ENCODE peak calls at places on chromosome 15, in nine cellular contexts. One of them, this sample, is unnamed.

GRCh38 chr15:49962044-49962602 is 156.9 kb downstream of the ATP8B4 start:
- DNase-seq in MM.1S: no peak
- DNase-seq in A549: no peak
- DNase-seq in cardiac muscle cell: peak
- DNase-seq in nephron progenitor cell: no peak
- DNase-seq in omental fat pad: no peak
- DNase-seq in stomach: no peak
- DNase-seq in fibroblast of villous mesenchyme: peak
- DNase-seq in B cell: no peak
- DNase-seq in this sample: no peak

GRCh38 chr15:75723171-75723846 is 10.7 kb upstream of the CSPG4 start:
- DNase-seq in MM.1S: no peak
- DNase-seq in A549: no peak
- DNase-seq in cardiac muscle cell: no peak
- DNase-seq in nephron progenitor cell: no peak
- DNase-seq in omental fat pad: no peak
- DNase-seq in stomach: no peak
- DNase-seq in fibroblast of villous mesenchyme: no peak
- DNase-seq in B cell: no peak
- DNase-seq in this sample: no peak

GRCh38 chr15:58443291-58443690 is 11.5 kb downstream of the LIPC start:
- DNase-seq in MM.1S: no peak
- DNase-seq in A549: no peak
- DNase-seq in cardiac muscle cell: no peak
- DNase-seq in nephron progenitor cell: no peak
- DNase-seq in omental fat pad: no peak
- DNase-seq in stomach: no peak
- DNase-seq in fibroblast of villous mesenchyme: no peak
- DNase-seq in B cell: no peak
- DNase-seq in this sample: no peak

GRCh38 chr15:94042163-94042954 is 189.0 kb upstream of the MCTP2 start:
- DNase-seq in MM.1S: no peak
- DNase-seq in A549: no peak
- DNase-seq in cardiac muscle cell: peak
- DNase-seq in nephron progenitor cell: no peak
- DNase-seq in omental fat pad: no peak
- DNase-seq in stomach: no peak
- DNase-seq in fibroblast of villous mesenchyme: peak
- DNase-seq in B cell: no peak
- DNase-seq in this sample: no peak

GRCh38 chr15:40344217-40344616 is 3.5 kb upstream of the CCDC9B start:
- DNase-seq in MM.1S: no peak
- DNase-seq in A549: no peak
- DNase-seq in cardiac muscle cell: peak
- DNase-seq in nephron progenitor cell: no peak
- DNase-seq in omental fat pad: no peak
- DNase-seq in stomach: no peak
- DNase-seq in fibroblast of villous mesenchyme: no peak
- DNase-seq in B cell: no peak
- DNase-seq in this sample: no peak

GRCh38 chr15:50652671-50653070 is 33.9 kb downstream of the TRPM7 start:
- DNase-seq in MM.1S: no peak
- DNase-seq in A549: no peak
- DNase-seq in cardiac muscle cell: no peak
- DNase-seq in nephron progenitor cell: no peak
- DNase-seq in omental fat pad: no peak
- DNase-seq in stomach: no peak
- DNase-seq in fibroblast of villous mesenchyme: no peak
- DNase-seq in B cell: no peak
- DNase-seq in this sample: no peak

GRCh38 chr15:48334260-48334659 is 3.0 kb downstream of the DUT start:
- DNase-seq in MM.1S: no peak
- DNase-seq in A549: no peak
- DNase-seq in cardiac muscle cell: no peak
- DNase-seq in nephron progenitor cell: no peak
- DNase-seq in omental fat pad: no peak
- DNase-seq in stomach: no peak
- DNase-seq in fibroblast of villous mesenchyme: no peak
- DNase-seq in B cell: no peak
- DNase-seq in this sample: no peak

GRCh38 chr15:25691544-25692430 is 171.3 kb downstream of the ATP10A start:
- DNase-seq in MM.1S: no peak
- DNase-seq in A549: no peak
- DNase-seq in cardiac muscle cell: peak
- DNase-seq in nephron progenitor cell: no peak
- DNase-seq in omental fat pad: no peak
- DNase-seq in stomach: no peak
- DNase-seq in fibroblast of villous mesenchyme: no peak
- DNase-seq in B cell: no peak
- DNase-seq in this sample: no peak

GRCh38 chr15:69358850-69359249 is 55.3 kb upstream of the KIF23 start:
- DNase-seq in MM.1S: no peak
- DNase-seq in A549: no peak
- DNase-seq in cardiac muscle cell: no peak
- DNase-seq in nephron progenitor cell: no peak
- DNase-seq in omental fat pad: no peak
- DNase-seq in stomach: no peak
- DNase-seq in fibroblast of villous mesenchyme: no peak
- DNase-seq in B cell: no peak
- DNase-seq in this sample: no peak

GRCh38 chr15:71573599-71573998 is 236.8 kb upstream of the NR2E3 start:
- DNase-seq in MM.1S: no peak
- DNase-seq in A549: no peak
- DNase-seq in cardiac muscle cell: no peak
- DNase-seq in nephron progenitor cell: no peak
- DNase-seq in omental fat pad: no peak
- DNase-seq in stomach: no peak
- DNase-seq in fibroblast of villous mesenchyme: no peak
- DNase-seq in B cell: no peak
- DNase-seq in this sample: no peak

GRCh38 chr15:71572452-71573053 is 237.8 kb upstream of the NR2E3 start:
- DNase-seq in MM.1S: no peak
- DNase-seq in A549: peak
- DNase-seq in cardiac muscle cell: no peak
- DNase-seq in nephron progenitor cell: no peak
- DNase-seq in omental fat pad: no peak
- DNase-seq in stomach: peak
- DNase-seq in fibroblast of villous mesenchyme: no peak
- DNase-seq in B cell: no peak
- DNase-seq in this sample: no peak

GRCh38 chr15:71571641-71572040 is 238.7 kb upstream of the NR2E3 start:
- DNase-seq in MM.1S: no peak
- DNase-seq in A549: no peak
- DNase-seq in cardiac muscle cell: no peak
- DNase-seq in nephron progenitor cell: no peak
- DNase-seq in omental fat pad: no peak
- DNase-seq in stomach: no peak
- DNase-seq in fibroblast of villous mesenchyme: no peak
- DNase-seq in B cell: no peak
- DNase-seq in this sample: no peak

GRCh38 chr15:71577071-71577470 is 233.3 kb upstream of the NR2E3 start:
- DNase-seq in MM.1S: no peak
- DNase-seq in A549: no peak
- DNase-seq in cardiac muscle cell: no peak
- DNase-seq in nephron progenitor cell: no peak
- DNase-seq in omental fat pad: no peak
- DNase-seq in stomach: no peak
- DNase-seq in fibroblast of villous mesenchyme: no peak
- DNase-seq in B cell: no peak
- DNase-seq in this sample: no peak

DNA sequence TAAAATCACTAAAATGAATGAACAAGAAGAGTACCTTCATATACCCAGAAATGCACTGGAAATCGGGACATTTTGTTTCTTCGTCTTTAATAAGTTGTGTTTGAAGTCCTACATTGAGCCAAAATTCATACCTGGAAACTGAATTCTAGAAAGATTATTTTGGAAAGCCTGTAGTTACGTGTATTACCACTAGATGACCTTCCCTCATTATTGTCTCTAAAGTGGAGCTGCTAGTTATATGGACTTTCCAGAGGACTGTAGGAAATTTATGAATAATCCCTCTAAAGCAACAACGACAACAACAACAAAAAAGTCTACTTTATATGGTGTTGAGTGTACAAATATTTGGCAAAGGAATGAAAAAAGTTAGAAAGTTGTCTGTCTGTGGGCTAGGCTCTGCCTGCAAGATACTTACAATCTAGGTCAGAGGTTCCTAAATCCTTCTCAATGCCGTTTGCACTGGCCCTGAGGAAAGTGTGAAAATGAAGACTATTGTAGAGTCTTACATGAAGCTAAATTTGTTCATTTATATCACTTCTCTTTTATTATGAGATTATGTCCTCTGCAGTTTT is 234.8 kb upstream of the NR2E3 start:
- DNase-seq in MM.1S: peak
- DNase-seq in A549: peak
- DNase-seq in cardiac muscle cell: peak
- DNase-seq in nephron progenitor cell: no peak
- DNase-seq in omental fat pad: no peak
- DNase-seq in stomach: no peak
- DNase-seq in fibroblast of villous mesenchyme: no peak
- DNase-seq in B cell: no peak
- DNase-seq in this sample: no peak
- TF ChIP-seq CTCF in MM.1S: peak
- TF ChIP-seq CTCF in A549: peak
- TF ChIP-seq CTCF in cardiac muscle cell: peak
- TF ChIP-seq CTCF in nephron progenitor cell: peak
- TF ChIP-seq CTCF in omental fat pad: no peak
- TF ChIP-seq CTCF in stomach: peak
- TF ChIP-seq CTCF in fibroblast of villous mesenchyme: peak
- TF ChIP-seq CTCF in B cell: no peak
- TF ChIP-seq CTCF in this sample: no peak

GRCh38 chr15:68278345-68279217 is 1.0 kb downstream of the FEM1B start:
- DNase-seq in MM.1S: peak
- DNase-seq in A549: peak
- DNase-seq in cardiac muscle cell: peak
- DNase-seq in nephron progenitor cell: no peak
- DNase-seq in omental fat pad: no peak
- DNase-seq in stomach: no peak
- DNase-seq in fibroblast of villous mesenchyme: peak
- DNase-seq in B cell: no peak
- DNase-seq in this sample: no peak

GRCh38 chr15:68276668-68277067 is 877 bp upstream of the FEM1B start:
- DNase-seq in MM.1S: no peak
- DNase-seq in A549: no peak
- DNase-seq in cardiac muscle cell: no peak
- DNase-seq in nephron progenitor cell: no peak
- DNase-seq in omental fat pad: no peak
- DNase-seq in stomach: no peak
- DNase-seq in fibroblast of villous mesenchyme: no peak
- DNase-seq in B cell: no peak
- DNase-seq in this sample: no peak

GRCh38 chr15:68277131-68277604 is 377 bp upstream of the FEM1B start:
- DNase-seq in MM.1S: no peak
- DNase-seq in A549: no peak
- DNase-seq in cardiac muscle cell: peak
- DNase-seq in nephron progenitor cell: no peak
- DNase-seq in omental fat pad: no peak
- DNase-seq in stomach: no peak
- DNase-seq in fibroblast of villous mesenchyme: peak
- DNase-seq in B cell: no peak
- DNase-seq in this sample: no peak

GRCh38 chr15:68279218-68279533 is 1.6 kb downstream of the FEM1B start:
- DNase-seq in MM.1S: no peak
- DNase-seq in A549: no peak
- DNase-seq in cardiac muscle cell: no peak
- DNase-seq in nephron progenitor cell: no peak
- DNase-seq in omental fat pad: no peak
- DNase-seq in stomach: no peak
- DNase-seq in fibroblast of villous mesenchyme: no peak
- DNase-seq in B cell: no peak
- DNase-seq in this sample: no peak

DNA sequence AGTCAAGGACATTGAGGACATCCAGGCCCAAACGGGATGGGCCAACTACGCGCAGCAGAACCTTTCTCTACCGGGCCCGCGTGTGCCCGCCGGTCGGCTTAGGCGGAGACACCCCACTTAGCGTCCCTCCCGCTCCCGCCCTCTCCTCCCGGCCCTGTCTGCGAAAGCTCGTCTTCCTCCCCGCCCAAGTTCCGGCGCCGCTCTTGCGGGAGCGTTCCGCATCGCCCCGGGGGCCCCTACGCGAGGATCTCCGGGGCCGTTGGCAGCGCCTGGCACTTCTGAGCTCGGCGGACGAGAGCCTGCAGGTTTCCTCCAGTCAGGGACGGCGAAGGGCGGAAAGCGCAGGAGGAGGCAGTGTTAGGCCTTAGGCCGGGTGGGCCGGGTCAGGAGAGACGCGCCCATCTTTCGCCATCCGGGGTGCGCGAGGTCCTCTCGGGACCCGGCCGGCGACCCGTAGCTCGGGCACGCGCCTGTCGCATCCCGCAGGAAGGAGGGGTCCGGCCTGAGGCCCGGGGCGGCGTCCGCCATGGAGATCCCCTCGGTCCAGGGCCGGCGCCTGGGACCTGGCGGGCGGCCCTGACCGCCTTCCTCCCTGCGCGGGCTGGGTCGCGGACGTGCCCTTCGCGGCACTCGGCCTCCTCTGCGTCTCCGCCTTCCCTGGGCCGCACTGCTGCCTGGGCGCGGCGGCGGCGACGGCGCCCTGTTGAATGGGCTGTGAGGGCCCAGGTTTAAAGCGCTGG is at the start of gene FEM1B:
- DNase-seq in MM.1S: peak
- DNase-seq in A549: peak
- DNase-seq in cardiac muscle cell: peak
- DNase-seq in nephron progenitor cell: peak
- DNase-seq in omental fat pad: peak
- DNase-seq in stomach: peak
- DNase-seq in fibroblast of villous mesenchyme: peak
- DNase-seq in B cell: peak
- DNase-seq in this sample: peak
- TF ChIP-seq CTCF in MM.1S: no peak
- TF ChIP-seq CTCF in A549: peak
- TF ChIP-seq CTCF in cardiac muscle cell: no peak
- TF ChIP-seq CTCF in nephron progenitor cell: peak
- TF ChIP-seq CTCF in omental fat pad: no peak
- TF ChIP-seq CTCF in stomach: peak
- TF ChIP-seq CTCF in fibroblast of villous mesenchyme: no peak
- TF ChIP-seq CTCF in B cell: no peak
- TF ChIP-seq CTCF in this sample: no peak

GRCh38 chr15:57111002-57111401 is 192.6 kb downstream of the TCF12 start:
- DNase-seq in MM.1S: no peak
- DNase-seq in A549: no peak
- DNase-seq in cardiac muscle cell: no peak
- DNase-seq in nephron progenitor cell: no peak
- DNase-seq in omental fat pad: no peak
- DNase-seq in stomach: no peak
- DNase-seq in fibroblast of villous mesenchyme: no peak
- DNase-seq in B cell: no peak
- DNase-seq in this sample: no peak
- TF ChIP-seq CTCF in MM.1S: no peak
- TF ChIP-seq CTCF in A549: no peak
- TF ChIP-seq CTCF in cardiac muscle cell: peak
- TF ChIP-seq CTCF in nephron progenitor cell: no peak
- TF ChIP-seq CTCF in omental fat pad: no peak
- TF ChIP-seq CTCF in stomach: no peak
- TF ChIP-seq CTCF in fibroblast of villous mesenchyme: peak
- TF ChIP-seq CTCF in B cell: no peak
- TF ChIP-seq CTCF in this sample: no peak

DNA sequence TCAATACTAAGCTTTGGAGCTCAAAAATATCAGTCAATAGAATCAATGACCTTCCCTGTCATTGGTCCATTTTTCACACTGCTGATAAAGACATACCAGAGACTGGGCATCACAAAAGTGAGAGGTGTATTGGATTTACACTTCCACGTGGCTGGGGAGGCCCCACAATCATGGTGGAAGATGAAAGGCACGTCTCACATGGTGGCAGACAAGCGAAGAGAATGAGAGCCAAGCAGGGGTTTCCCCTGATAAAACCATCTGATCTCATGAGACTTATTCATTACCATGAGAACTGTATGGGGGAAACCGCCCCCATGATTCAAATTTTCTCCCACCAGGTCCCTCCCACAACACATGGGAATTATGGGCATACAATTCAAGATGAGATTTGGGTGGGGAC is 81.9 kb downstream of the ANXA2 start:
- DNase-seq in MM.1S: no peak
- DNase-seq in A549: no peak
- DNase-seq in cardiac muscle cell: no peak
- DNase-seq in nephron progenitor cell: no peak
- DNase-seq in omental fat pad: no peak
- DNase-seq in stomach: no peak
- DNase-seq in fibroblast of villous mesenchyme: no peak
- DNase-seq in B cell: no peak
- DNase-seq in this sample: no peak
- TF ChIP-seq CTCF in MM.1S: no peak
- TF ChIP-seq CTCF in A549: no peak
- TF ChIP-seq CTCF in cardiac muscle cell: no peak
- TF ChIP-seq CTCF in nephron progenitor cell: no peak
- TF ChIP-seq CTCF in omental fat pad: no peak
- TF ChIP-seq CTCF in stomach: no peak
- TF ChIP-seq CTCF in fibroblast of villous mesenchyme: no peak
- TF ChIP-seq CTCF in B cell: no peak
- TF ChIP-seq CTCF in this sample: no peak